ENCODE peak calls at places on chromosomes 1 and 21, in four cellular contexts. B is HCT116, A is K562, I is HepG2. F is an unnamed sample.

GRCh38 chr1:46030074-46030870 is 102.2 kb downstream of the PIK3R3 start:
- DNase-seq in B (no peak), A (no peak), I (no peak), F (no peak)

GRCh38 chr1:107196973-107197562 is 56.2 kb downstream of the NTNG1 start:
- DNase-seq in B (peak), A (peak), I (peak), F (no peak)

GRCh38 chr1:111496398-111496797 is 7.0 kb downstream of the ADORA3 start:
- DNase-seq in B (no peak), A (no peak), I (no peak), F (no peak)

GRCh38 chr1:201328576-201328975 is 45.3 kb downstream of the PKP1 start:
- DNase-seq in B (no peak), A (no peak), I (no peak), F (no peak)

GRCh38 chr1:23791434-23792047 is 596 bp downstream of the LYPLA2 start:
- DNase-seq in B (no peak), A (peak), I (no peak), F (peak)

GRCh38 chr1:156673387-156674121 is 3.7 kb downstream of the NES start:
- DNase-seq in B (no peak), A (no peak), I (peak), F (no peak)

GRCh38 chr1:111846842-111847241 is 91.1 kb downstream of the DDX20 start:
- DNase-seq in B (no peak), A (no peak), I (no peak), F (no peak)

GRCh38 chr1:119373465-119373864 is 4.9 kb downstream of the HAO2 start:
- DNase-seq in B (no peak), A (no peak), I (no peak), F (no peak)

GRCh38 chr1:183039985-183040447 is 16.8 kb downstream of the LAMC1 start:
- DNase-seq in B (no peak), A (no peak), I (no peak), F (no peak)

GRCh38 chr1:22895357-22895756 is 77.3 kb downstream of the LACTBL1 start:
- DNase-seq in B (no peak), A (no peak), I (no peak), F (no peak)

GRCh38 chr1:155940993-155941844 is at the start of gene RXFP4:
- DNase-seq in B (no peak), A (no peak), I (peak), F (no peak)

GRCh38 chr1:33893147-33893830 is 29.4 kb downstream of the HMGB4 start:
- DNase-seq in B (no peak), A (no peak), I (no peak), F (no peak)

GRCh38 chr1:201970334-201971159 is 11.9 kb upstream of the RNPEP start:
- DNase-seq in B (no peak), A (no peak), I (no peak), F (peak)

GRCh38 chr1:175968486-175969182 is 225.2 kb upstream of the TNR start:
- DNase-seq in B (no peak), A (no peak), I (no peak), F (no peak)

GRCh38 chr1:58594556-58594955 is 17.5 kb upstream of the TACSTD2 start:
- DNase-seq in B (no peak), A (no peak), I (no peak), F (no peak)

GRCh38 chr1:9350011-9350907 is 57.6 kb downstream of the SPSB1 start:
- DNase-seq in B (no peak), A (peak), I (no peak), F (no peak)

GRCh38 chr1:7042322-7043231 is 257.3 kb downstream of the CAMTA1 start:
- DNase-seq in B (peak), A (peak), I (peak), F (peak)

GRCh38 chr1:40032240-40032891 is 8.2 kb upstream of the CAP1 start:
- DNase-seq in B (peak), A (peak), I (peak), F (peak)

GRCh38 chr1:41837691-41838090 is 81.0 kb downstream of the HIVEP3 start:
- DNase-seq in B (no peak), A (no peak), I (no peak), F (no peak)
- TF ChIP-seq ELF1 in B (no peak), A (no peak), I (no peak), F (no peak)

GRCh38 chr1:207868252-207868768 is 42.6 kb downstream of the CD34 start:
- DNase-seq in B (no peak), A (peak), I (no peak), F (peak)
- TF ChIP-seq ELF1 in B (no peak), A (no peak), I (no peak), F (no peak)

DNA sequence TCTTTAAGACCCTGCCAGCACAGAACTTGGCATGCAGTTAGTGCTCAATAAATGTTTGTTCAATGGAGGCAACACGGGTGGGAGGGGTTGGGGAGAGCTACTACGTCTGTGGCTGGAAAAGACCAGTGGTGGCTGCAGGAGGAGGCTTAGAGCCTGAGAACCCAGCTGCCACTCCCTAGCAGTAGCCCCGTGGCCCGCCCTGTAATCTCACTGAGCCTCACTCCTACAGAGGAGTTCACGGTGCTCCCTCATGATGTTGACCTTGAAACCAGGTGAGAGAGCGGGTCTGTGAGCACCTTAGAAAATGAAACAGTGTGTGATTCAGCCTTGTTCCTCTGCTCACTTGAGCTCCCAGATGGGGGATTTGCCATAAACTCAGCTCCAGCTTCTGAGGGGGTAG is 299.6 kb downstream of the NPHP4 start:
- DNase-seq in B (no peak), A (no peak), I (no peak), F (no peak)
- TF ChIP-seq ELF1 in B (no peak), A (no peak), I (no peak), F (no peak)

DNA sequence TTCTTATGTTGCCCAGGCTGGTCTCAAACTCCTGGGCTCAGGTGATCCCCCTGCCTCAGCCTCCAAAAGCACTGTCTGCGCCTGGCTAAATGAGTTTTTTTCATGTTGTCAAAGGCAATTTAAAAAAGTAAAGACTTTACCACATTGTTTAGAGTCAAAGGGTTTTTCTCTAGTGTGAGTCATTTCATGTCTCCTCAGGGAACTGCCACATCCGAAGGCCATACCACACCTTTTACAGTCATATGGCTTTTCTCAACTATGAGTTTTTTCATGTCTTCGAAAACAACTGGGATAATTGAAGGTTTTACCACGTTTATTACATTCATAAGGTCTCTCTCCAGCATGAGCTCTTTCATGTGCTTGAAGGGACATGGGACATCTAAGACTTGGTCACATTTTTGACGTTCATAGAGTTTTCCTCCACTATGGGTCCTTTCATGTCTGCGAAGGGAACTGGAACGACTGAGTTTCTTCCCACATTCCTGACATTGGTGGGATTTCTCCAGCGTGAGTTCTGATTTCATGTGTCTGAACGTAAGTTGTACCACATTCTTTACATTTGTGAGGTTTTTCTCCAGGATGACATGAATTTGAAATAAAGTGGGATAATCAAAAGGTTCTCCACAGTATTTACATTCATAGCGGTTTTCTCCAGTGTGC is 65.6 kb downstream of the UCHL5 start:
- DNase-seq in B (no peak), A (no peak), I (no peak), F (no peak)
- TF ChIP-seq ELF1 in B (no peak), A (no peak), I (no peak), F (no peak)

GRCh38 chr21:36113647-36114428 is 21.0 kb upstream of the CBR3 start:
- DNase-seq in B (no peak), A (no peak), I (peak), F (no peak)
- TF ChIP-seq ELF1 in B (no peak), A (no peak), I (peak), F (no peak)

DNA sequence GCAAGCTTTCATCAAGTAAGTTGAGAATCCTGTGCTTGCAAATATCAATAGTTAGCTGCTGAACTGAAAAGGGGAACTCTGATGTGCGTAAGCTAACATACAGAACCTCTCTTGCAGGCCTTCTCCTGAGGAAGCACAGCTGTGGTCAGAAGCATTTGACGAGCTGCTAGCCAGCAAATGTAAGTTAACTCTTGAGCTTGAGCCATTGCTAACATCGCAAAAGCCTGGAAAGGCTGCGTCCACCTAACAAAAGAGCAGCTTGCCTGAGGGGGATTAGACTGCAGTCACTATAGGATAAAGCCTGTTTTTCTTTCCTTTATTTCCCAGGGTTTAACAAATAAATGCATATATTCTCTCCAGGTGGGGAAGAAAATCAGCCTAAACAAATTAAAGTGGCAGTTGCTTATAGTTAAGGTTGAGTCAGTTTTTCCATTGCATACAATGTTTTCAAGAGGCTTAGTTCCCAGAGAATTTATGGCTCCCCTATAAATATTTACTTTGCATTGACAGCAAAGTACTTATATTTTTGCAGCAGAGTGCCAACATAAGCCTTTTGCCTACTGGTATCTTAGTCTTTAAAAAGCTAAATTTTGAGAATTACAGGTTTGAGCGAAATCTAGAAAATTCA is 1.5 kb downstream of the RGS2 start:
- DNase-seq in B (no peak), A (no peak), I (no peak), F (no peak)
- TF ChIP-seq ELF1 in B (no peak), A (no peak), I (no peak), F (no peak)

GRCh38 chr1:205313681-205314308 is 7.8 kb downstream of the NUAK2 start:
- DNase-seq in B (no peak), A (no peak), I (no peak), F (no peak)
- TF ChIP-seq ELF1 in B (no peak), A (no peak), I (no peak), F (no peak)

GRCh38 chr1:168653567-168653966 is 75.4 kb downstream of the DPT start:
- DNase-seq in B (no peak), A (no peak), I (no peak), F (no peak)
- TF ChIP-seq ELF1 in B (no peak), A (no peak), I (no peak), F (no peak)

GRCh38 chr1:47686731-47687617 is 249.1 kb downstream of the FOXD2 start:
- DNase-seq in B (no peak), A (no peak), I (no peak), F (no peak)

GRCh38 chr1:47687618-47687940 is 249.7 kb downstream of the FOXD2 start:
- DNase-seq in B (no peak), A (no peak), I (no peak), F (no peak)

GRCh38 chr1:47688161-47688560 is 250.3 kb downstream of the FOXD2 start:
- DNase-seq in B (no peak), A (no peak), I (no peak), F (no peak)

GRCh38 chr1:47689894-47690293 is 252.1 kb downstream of the FOXD2 start:
- DNase-seq in B (no peak), A (no peak), I (no peak), F (no peak)

GRCh38 chr1:47688631-47689296 is 250.9 kb downstream of the FOXD2 start:
- DNase-seq in B (no peak), A (no peak), I (no peak), F (peak)
- TF ChIP-seq ELF1 in B (no peak), A (no peak), I (no peak), F (no peak)